ENCODE peak calls at places on chromosomes 13 and 19, in six cellular contexts. Q is uterus, M is brain microvascular endothelial cell, P is bronchial epithelial cell, O is epithelial cell of proximal tubule, S is AG04450. X is an unnamed sample.

GRCh38 chr13:41925014-41925413 is 35.9 kb downstream of the VWA8 start:
- DNase-seq in Q (no peak), M (no peak), P (no peak), O (no peak), S (no peak), X (no peak)

GRCh38 chr13:60990032-60990733 is 425.5 kb downstream of the PCDH20 start:
- DNase-seq in Q (no peak), M (no peak), P (peak), O (no peak), S (no peak), X (no peak)

GRCh38 chr13:47287291-47287751 is 390.5 kb upstream of the HTR2A start:
- DNase-seq in Q (no peak), M (peak), P (no peak), O (no peak), S (peak), X (peak)

GRCh38 chr13:100552755-100553154 is 35.8 kb downstream of the GGACT start:
- DNase-seq in Q (no peak), M (no peak), P (no peak), O (no peak), S (no peak), X (no peak)

GRCh38 chr13:44088911-44089851 is 209.5 kb downstream of the LACC1 start:
- DNase-seq in Q (no peak), M (no peak), P (no peak), O (no peak), S (no peak), X (no peak)

GRCh38 chr19:38049105-38049649 is 142.2 kb downstream of the SIPA1L3 start:
- DNase-seq in Q (no peak), M (peak), P (no peak), O (no peak), S (no peak), X (no peak)

GRCh38 chr13:45361596-45362206 is 20.7 kb upstream of the TPT1 start:
- DNase-seq in Q (no peak), M (no peak), P (peak), O (no peak), S (no peak), X (no peak)

GRCh38 chr13:29937836-29938235 is 87.4 kb upstream of the UBL3 start:
- DNase-seq in Q (no peak), M (no peak), P (no peak), O (no peak), S (no peak), X (no peak)

GRCh38 chr19:3073931-3074595 is 11.8 kb upstream of the TLE5 start:
- DNase-seq in Q (no peak), M (no peak), P (no peak), O (no peak), S (no peak), X (no peak)

GRCh38 chr13:80359459-80360297 is 18.8 kb upstream of the SPRY2 start:
- DNase-seq in Q (no peak), M (no peak), P (no peak), O (no peak), S (no peak), X (no peak)

GRCh38 chr19:33470686-33471085 is 50.9 kb downstream of the PEPD start:
- DNase-seq in Q (no peak), M (no peak), P (no peak), O (no peak), S (no peak), X (no peak)

GRCh38 chr19:7883796-7884570 is 4.3 kb upstream of the LRRC8E start:
- DNase-seq in Q (no peak), M (no peak), P (no peak), O (no peak), S (no peak), X (no peak)

GRCh38 chr13:27619711-27620376 is 485 bp downstream of the LNX2 start:
- DNase-seq in Q (peak), M (peak), P (peak), O (no peak), S (no peak), X (no peak)

GRCh38 chr19:14416743-14417214 is 2.4 kb downstream of the DDX39A start:
- DNase-seq in Q (no peak), M (no peak), P (peak), O (no peak), S (no peak), X (no peak)

GRCh38 chr19:35995655-35995993 is 636 bp downstream of the SDHAF1 start:
- DNase-seq in Q (peak), M (no peak), P (no peak), O (no peak), S (no peak), X (no peak)

GRCh38 chr13:42001580-42001979 is 40.7 kb upstream of the VWA8 start:
- DNase-seq in Q (peak), M (peak), P (peak), O (peak), S (peak), X (no peak)

GRCh38 chr13:75637101-75637774 is 1.1 kb downstream of the LMO7 start:
- DNase-seq in Q (no peak), M (no peak), P (no peak), O (no peak), S (no peak), X (no peak)

GRCh38 chr19:12095111-12095790 is 30.7 kb downstream of the ZNF844 start:
- DNase-seq in Q (no peak), M (no peak), P (peak), O (no peak), S (peak), X (no peak)

GRCh38 chr19:53704011-53704410 is 72.2 kb downstream of the DPRX start:
- DNase-seq in Q (no peak), M (no peak), P (no peak), O (no peak), S (no peak), X (no peak)

GRCh38 chr19:37926711-37927110 is 19.7 kb downstream of the SIPA1L3 start:
- DNase-seq in Q (no peak), M (no peak), P (no peak), O (no peak), S (no peak), X (no peak)

GRCh38 chr13:25177012-25177411 is 4.9 kb upstream of the AMER2 start:
- DNase-seq in Q (no peak), M (no peak), P (no peak), O (no peak), S (no peak), X (no peak)

GRCh38 chr19:10501971-10502523 is 1.1 kb downstream of the KEAP1 start:
- DNase-seq in Q (peak), M (peak), P (no peak), O (no peak), S (no peak), X (no peak)

GRCh38 chr13:100987993-100988392 is 313.4 kb upstream of the TMTC4 start:
- DNase-seq in Q (no peak), M (peak), P (no peak), O (no peak), S (peak), X (no peak)

GRCh38 chr13:96053003-96053703 is at the start of gene UGGT2:
- DNase-seq in Q (peak), M (peak), P (peak), O (no peak), S (peak), X (peak)

GRCh38 chr19:41999071-41999877 is 5.2 kb upstream of the ATP1A3 start:
- DNase-seq in Q (no peak), M (no peak), P (no peak), O (no peak), S (no peak), X (no peak)

GRCh38 chr13:94020426-94020825 is 459.1 kb downstream of the DCT start:
- DNase-seq in Q (no peak), M (no peak), P (no peak), O (no peak), S (no peak), X (no peak)

GRCh38 chr13:114081761-114082681 is 50.4 kb downstream of the RASA3 start:
- DNase-seq in Q (peak), M (no peak), P (no peak), O (no peak), S (no peak), X (no peak)

GRCh38 chr19:55230780-55231179 is 2.2 kb upstream of the TMEM86B start:
- DNase-seq in Q (no peak), M (no peak), P (no peak), O (no peak), S (no peak), X (no peak)

GRCh38 chr13:52387721-52388120 is 18.3 kb downstream of the THSD1 start:
- DNase-seq in Q (no peak), M (no peak), P (no peak), O (no peak), S (no peak), X (no peak)

GRCh38 chr13:74325106-74325505 is 190.9 kb upstream of the KLF12 start:
- DNase-seq in Q (peak), M (peak), P (peak), O (no peak), S (peak), X (peak)

GRCh38 chr19:20928371-20928770 is 5.3 kb downstream of the ZNF85 start:
- DNase-seq in Q (no peak), M (peak), P (peak), O (no peak), S (peak), X (peak)

GRCh38 chr19:17184381-17184841 is 30.7 kb upstream of the USE1 start:
- DNase-seq in Q (no peak), M (no peak), P (no peak), O (no peak), S (no peak), X (no peak)
- H3K4me3 ChIP-seq in Q (no peak), M (no peak), P (no peak), O (no peak), S (no peak), X (no peak)

GRCh38 chr19:6199240-6199983 is 63.9 kb downstream of the ACSBG2 start:
- DNase-seq in Q (peak), M (peak), P (peak), O (peak), S (peak), X (peak)
- TF ChIP-seq CTCF in Q (peak), M (peak), P (peak), O (peak), S (peak), X (peak)

GRCh38 chr13:36418022-36418805 is 14.1 kb upstream of the CCNA1 start:
- DNase-seq in Q (no peak), M (peak), P (peak), O (no peak), S (no peak), X (peak)
- H3K4me3 ChIP-seq in Q (no peak), M (peak), P (no peak), O (peak), S (peak), X (peak)

GRCh38 chr13:97588993-97589392 is 155.0 kb downstream of the RAP2A start:
- DNase-seq in Q (no peak), M (no peak), P (no peak), O (no peak), S (no peak), X (no peak)
- TF ChIP-seq CTCF in Q (no peak), M (peak), P (peak), O (peak), S (no peak), X (no peak)

GRCh38 chr19:29587518-29587986 is 18.5 kb upstream of the POP4 start:
- DNase-seq in Q (no peak), M (peak), P (peak), O (no peak), S (no peak), X (no peak)

GRCh38 chr19:29590278-29590677 is 15.8 kb upstream of the POP4 start:
- DNase-seq in Q (no peak), M (no peak), P (no peak), O (no peak), S (no peak), X (no peak)

GRCh38 chr19:29593869-29594268 is 12.2 kb upstream of the POP4 start:
- DNase-seq in Q (no peak), M (no peak), P (no peak), O (no peak), S (no peak), X (no peak)

GRCh38 chr19:29588095-29588494 is 18.0 kb upstream of the POP4 start:
- DNase-seq in Q (no peak), M (no peak), P (no peak), O (no peak), S (no peak), X (no peak)

GRCh38 chr19:29591670-29592069 is 14.4 kb upstream of the POP4 start:
- DNase-seq in Q (no peak), M (no peak), P (no peak), O (no peak), S (no peak), X (no peak)
- H3K4me3 ChIP-seq in Q (no peak), M (no peak), P (no peak), O (no peak), S (no peak), X (no peak)

X was measured in astrocyte of the cerebellum.